ENCODE peak calls at places on chromosomes 6 and 20, in nine cellular contexts. Y is tibial artery; R is aorta; T is neuronal stem cell; Z is CD8-positive, alpha-beta memory T cell; U is lung; I is PC-9; F is Peyer's patch; G is ovary. C is an unnamed sample.

GRCh38 chr20:18288748-18289705 is 700 bp downstream of the ZNF133 start:
- DNase-seq in Y (no peak), Z (no peak), T (no peak), F (no peak), R (no peak), U (peak; percentile 30), G (peak; percentile 30), I (no peak), C (no peak)

GRCh38 chr20:31663838-31664695 is 26.4 kb downstream of the COX4I2 start:
- DNase-seq in F (peak; percentile 64), I (no peak), Y (no peak), Z (no peak), R (no peak), T (no peak), G (no peak), U (peak; percentile 41), C (no peak)

GRCh38 chr20:20024942-20025341 is 7.8 kb downstream of the NAA20 start:
- DNase-seq in G (no peak), Z (no peak), Y (no peak), F (no peak), T (no peak), I (no peak), U (no peak), R (no peak), C (no peak)

GRCh38 chr6:84416043-84416657 is 188.7 kb upstream of the CEP162 start:
- DNase-seq in U (no peak), T (no peak), Y (no peak), Z (no peak), F (no peak), I (no peak), R (no peak), G (no peak), C (no peak)

GRCh38 chr20:37579091-37579490 is 51.4 kb upstream of the BLCAP start:
- DNase-seq in R (no peak), I (no peak), T (no peak), Z (no peak), Y (no peak), F (no peak), U (no peak), G (no peak), C (no peak)

GRCh38 chr6:108591040-108591816 is 30.5 kb downstream of the FOXO3 start:
- DNase-seq in Y (no peak), F (no peak), Z (no peak), R (no peak), U (no peak), I (no peak), T (no peak), G (no peak), C (no peak)

GRCh38 chr20:9353916-9354276 is 160.5 kb upstream of the LAMP5 start:
- DNase-seq in I (no peak), Z (no peak), R (no peak), F (no peak), U (no peak), Y (no peak), G (no peak), T (no peak), C (no peak)

GRCh38 chr20:2118783-2119182 is 17.2 kb downstream of the STK35 start:
- DNase-seq in Z (no peak), G (no peak), I (no peak), U (no peak), R (no peak), T (no peak), Y (no peak), F (no peak), C (no peak)

GRCh38 chr20:47502271-47502730 is 614 bp downstream of the NCOA3 start:
- DNase-seq in I (peak; percentile 20), G (no peak), U (no peak), Z (no peak), F (peak; percentile 63), T (peak; percentile 41), Y (peak; percentile 68), R (peak; percentile 55), C (no peak)

GRCh38 chr20:61979701-61980635 is 85.7 kb downstream of the TAF4 start:
- DNase-seq in T (no peak), Z (no peak), R (no peak), G (no peak), F (no peak), I (no peak), Y (no peak), U (no peak), C (no peak)

GRCh38 chr20:29302979-29303644 is 1954.4 kb upstream of the DEFB115 start:
- DNase-seq in T (no peak), G (no peak), Y (no peak), R (no peak), U (no peak), I (no peak), Z (no peak), F (no peak), C (no peak)

GRCh38 chr20:29298759-29299613 is 1958.5 kb upstream of the DEFB115 start:
- DNase-seq in G (no peak), I (no peak), R (no peak), Z (no peak), Y (no peak), F (no peak), T (no peak), U (no peak), C (no peak)

GRCh38 chr20:29300579-29301551 is 1956.6 kb upstream of the DEFB115 start:
- DNase-seq in Z (no peak), R (no peak), I (no peak), T (no peak), Y (no peak), U (no peak), F (no peak), G (no peak), C (no peak)

GRCh38 chr20:29299811-29300578 is 1957.5 kb upstream of the DEFB115 start:
- DNase-seq in Y (no peak), I (no peak), T (no peak), U (no peak), R (no peak), Z (no peak), G (no peak), F (no peak), C (no peak)

DNA sequence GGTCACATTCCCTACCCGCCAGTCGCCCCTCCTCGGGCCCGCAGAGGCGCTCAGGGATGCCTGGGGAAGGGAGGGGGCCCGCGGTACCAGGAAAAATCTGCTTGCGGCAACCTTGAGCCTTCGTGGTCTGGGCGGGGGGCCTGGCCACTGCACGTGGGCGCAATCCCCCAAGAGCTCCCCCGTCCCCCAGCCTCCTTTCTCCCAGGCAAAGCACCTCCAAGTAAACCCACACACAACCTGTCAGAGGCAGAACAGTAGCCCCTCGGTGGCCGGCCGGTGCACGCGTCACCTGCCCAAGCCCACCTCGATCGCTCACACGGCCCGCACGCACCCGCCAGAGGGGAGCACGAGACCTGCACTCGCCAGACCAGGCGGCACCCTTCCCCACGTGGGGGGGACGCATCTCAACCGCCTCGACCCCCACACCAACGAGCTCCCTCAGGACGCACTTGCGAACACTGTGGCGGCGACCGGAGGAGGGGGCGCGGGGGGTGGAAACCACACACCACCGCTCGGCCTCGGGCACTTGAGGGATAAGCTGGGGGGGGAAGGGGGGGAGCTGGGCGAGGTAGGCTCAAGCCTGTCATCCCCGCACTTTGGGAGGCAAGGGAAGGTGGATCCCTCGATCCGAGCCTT is 1955.7 kb upstream of the DEFB115 start:
- DNase-seq in F (no peak), I (no peak), Y (no peak), T (no peak), U (no peak), Z (no peak), G (no peak), R (no peak), C (no peak)
- H3K9me3 ChIP-seq in F (no peaks in the 10 kb centered on the region), I (no peaks in the 10 kb centered on the region), Y (peaks cover 25% of the 10 kb centered on the region), T (no peaks in the 10 kb centered on the region), U (no peaks in the 10 kb centered on the region), Z (no peaks in the 10 kb centered on the region), G (no peaks in the 10 kb centered on the region), R (peaks cover 1% of the 10 kb centered on the region), C (no peaks in the 10 kb centered on the region)

GRCh38 chr6:9831783-9832182 is 583.1 kb downstream of the TFAP2A start:
- DNase-seq in F (no peak), G (no peak), R (no peak), Y (no peak), Z (no peak), T (no peak), U (no peak), I (no peak), C (no peak)

GRCh38 chr6:9830808-9831207 is 584.1 kb downstream of the TFAP2A start:
- DNase-seq in T (no peak), G (no peak), F (no peak), R (no peak), Z (no peak), Y (no peak), I (no peak), U (no peak), C (no peak)

DNA sequence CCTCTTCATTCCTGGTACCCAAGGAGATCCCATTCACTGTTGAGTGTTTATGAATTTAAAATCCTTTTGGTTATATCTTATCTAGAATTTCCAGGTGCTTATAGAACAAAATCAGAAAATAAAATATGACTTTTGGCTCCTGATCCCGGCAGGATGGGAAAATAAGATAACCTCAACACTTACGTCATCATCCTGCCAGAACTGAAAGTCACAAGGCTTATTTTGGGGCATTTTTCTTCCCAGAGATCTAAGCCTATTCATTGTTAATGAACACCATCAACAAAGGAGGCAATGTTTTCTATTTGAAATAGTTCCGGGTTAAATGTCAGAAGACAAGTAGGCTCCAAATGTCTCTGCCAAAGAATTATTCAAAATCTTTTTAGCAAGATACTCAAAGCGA is 580.6 kb downstream of the TFAP2A start:
- DNase-seq in R (no peak), Y (no peak), Z (no peak), G (no peak), F (no peak), I (no peak), U (no peak), T (no peak), C (no peak)
- H3K9me3 ChIP-seq in R (peaks cover 1% of the 10 kb centered on the region), Y (no peaks in the 10 kb centered on the region), Z (no peaks in the 10 kb centered on the region), G (no peaks in the 10 kb centered on the region), F (no peaks in the 10 kb centered on the region), I (no peaks in the 10 kb centered on the region), U (no peaks in the 10 kb centered on the region), T (no peaks in the 10 kb centered on the region), C (no peaks in the 10 kb centered on the region)

DNA sequence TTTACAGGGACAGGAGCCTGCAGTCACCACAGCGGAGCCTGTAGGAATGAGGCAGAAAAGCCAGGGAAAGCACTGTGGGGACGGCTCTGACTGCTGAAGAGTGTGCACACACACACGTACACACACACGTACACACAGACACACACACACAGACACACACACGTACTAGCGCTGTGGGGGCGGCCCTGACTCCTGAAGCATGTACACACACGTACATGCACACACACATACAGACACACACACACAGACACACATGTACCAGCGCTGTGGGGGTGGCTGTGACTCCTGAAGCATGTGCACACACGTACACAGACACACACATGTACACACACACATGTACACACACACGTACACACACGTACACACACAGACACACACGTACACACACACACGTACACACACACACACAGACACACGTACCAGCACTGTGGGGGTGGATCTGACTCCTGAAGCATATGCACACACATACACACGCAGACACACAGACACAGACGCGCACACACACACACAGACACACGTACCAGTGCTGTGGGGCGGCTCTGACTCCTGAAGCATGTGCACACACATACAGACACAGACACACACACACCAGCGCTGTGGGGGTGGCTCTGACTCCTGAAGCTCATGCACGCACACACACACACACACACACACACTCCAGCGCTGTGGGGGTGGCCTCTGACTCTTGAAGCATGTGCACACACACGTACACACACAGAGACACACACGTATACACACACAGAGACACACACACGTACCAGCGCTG is 127.3 kb downstream of the DLL1 start:
- DNase-seq in G (peak; percentile 8), R (no peak), U (no peak), T (no peak), I (no peak), F (no peak), Y (no peak), Z (no peak), C (no peak)
- H3K9me3 ChIP-seq in G (no peaks in the 10 kb centered on the region), R (no peaks in the 10 kb centered on the region), U (no peaks in the 10 kb centered on the region), T (peaks cover 8% of the 10 kb centered on the region), I (no peaks in the 10 kb centered on the region), F (no peaks in the 10 kb centered on the region), Y (no peaks in the 10 kb centered on the region), Z (no peaks in the 10 kb centered on the region), C (no peaks in the 10 kb centered on the region)

GRCh38 chr6:302760-303159 is 10.5 kb downstream of the DUSP22 start:
- DNase-seq in I (no peak), G (no peak), Y (no peak), F (no peak), U (no peak), R (no peak), T (no peak), Z (no peak), C (no peak)
- H3K9me3 ChIP-seq in I (no peaks in the 10 kb centered on the region), G (no peaks in the 10 kb centered on the region), Y (no peaks in the 10 kb centered on the region), F (no peaks in the 10 kb centered on the region), U (no peaks in the 10 kb centered on the region), R (no peaks in the 10 kb centered on the region), T (no peaks in the 10 kb centered on the region), Z (no peaks in the 10 kb centered on the region), C (no peaks in the 10 kb centered on the region)